ENCODE peak calls at places on chromosome 16, in ten cellular contexts. One of them, this sample, is unnamed.

GRCh38 chr16:85675528-85675927 is 13.2 kb downstream of the GINS2 start:
- DNase-seq in fibroblast of lung: peak
- DNase-seq in WERI-Rb-1: no peak
- DNase-seq in AG04449: no peak
- DNase-seq in A673: peak
- DNase-seq in choroid plexus epithelial cell: peak
- DNase-seq in stomach: no peak
- DNase-seq in CD8-positive, alpha-beta T cell: no peak
- DNase-seq in thoracic aorta: no peak
- DNase-seq in cardiac fibroblast: peak
- DNase-seq in this sample: peak

GRCh38 chr16:88726408-88726749 is 20.1 kb downstream of the CTU2 start:
- DNase-seq in thoracic aorta: no peak
- DNase-seq in fibroblast of lung: no peak
- DNase-seq in AG04449: no peak
- DNase-seq in cardiac fibroblast: no peak
- DNase-seq in WERI-Rb-1: no peak
- DNase-seq in A673: no peak
- DNase-seq in stomach: no peak
- DNase-seq in CD8-positive, alpha-beta T cell: no peak
- DNase-seq in choroid plexus epithelial cell: no peak
- DNase-seq in this sample: no peak

GRCh38 chr16:49843758-49844157 is 12.2 kb downstream of the ZNF423 start:
- DNase-seq in choroid plexus epithelial cell: no peak
- DNase-seq in WERI-Rb-1: no peak
- DNase-seq in A673: no peak
- DNase-seq in thoracic aorta: no peak
- DNase-seq in fibroblast of lung: no peak
- DNase-seq in cardiac fibroblast: no peak
- DNase-seq in CD8-positive, alpha-beta T cell: no peak
- DNase-seq in AG04449: no peak
- DNase-seq in stomach: no peak
- DNase-seq in this sample: no peak

GRCh38 chr16:86324320-86324719 is 186.0 kb upstream of the FOXF1 start:
- DNase-seq in WERI-Rb-1: no peak
- DNase-seq in AG04449: no peak
- DNase-seq in CD8-positive, alpha-beta T cell: no peak
- DNase-seq in stomach: no peak
- DNase-seq in fibroblast of lung: no peak
- DNase-seq in A673: no peak
- DNase-seq in thoracic aorta: no peak
- DNase-seq in cardiac fibroblast: no peak
- DNase-seq in choroid plexus epithelial cell: no peak
- DNase-seq in this sample: no peak

GRCh38 chr16:88650749-88651275 is at the start of gene CYBA:
- DNase-seq in AG04449: no peak
- DNase-seq in cardiac fibroblast: peak
- DNase-seq in stomach: peak
- DNase-seq in CD8-positive, alpha-beta T cell: peak
- DNase-seq in thoracic aorta: no peak
- DNase-seq in fibroblast of lung: peak
- DNase-seq in choroid plexus epithelial cell: peak
- DNase-seq in WERI-Rb-1: no peak
- DNase-seq in A673: peak
- DNase-seq in this sample: peak

GRCh38 chr16:81692571-81692970 is 86.5 kb upstream of the PLCG2 start:
- DNase-seq in A673: no peak
- DNase-seq in stomach: no peak
- DNase-seq in choroid plexus epithelial cell: no peak
- DNase-seq in CD8-positive, alpha-beta T cell: no peak
- DNase-seq in thoracic aorta: no peak
- DNase-seq in AG04449: no peak
- DNase-seq in fibroblast of lung: no peak
- DNase-seq in cardiac fibroblast: no peak
- DNase-seq in WERI-Rb-1: no peak
- DNase-seq in this sample: no peak

GRCh38 chr16:78007121-78007520 is 15.2 kb upstream of the CLEC3A start:
- DNase-seq in CD8-positive, alpha-beta T cell: no peak
- DNase-seq in A673: no peak
- DNase-seq in AG04449: no peak
- DNase-seq in thoracic aorta: no peak
- DNase-seq in cardiac fibroblast: no peak
- DNase-seq in choroid plexus epithelial cell: no peak
- DNase-seq in fibroblast of lung: no peak
- DNase-seq in WERI-Rb-1: no peak
- DNase-seq in stomach: no peak
- DNase-seq in this sample: no peak

GRCh38 chr16:85462405-85463227 is 150.5 kb upstream of the GSE1 start:
- DNase-seq in fibroblast of lung: no peak
- DNase-seq in cardiac fibroblast: no peak
- DNase-seq in choroid plexus epithelial cell: no peak
- DNase-seq in thoracic aorta: no peak
- DNase-seq in WERI-Rb-1: peak
- DNase-seq in AG04449: no peak
- DNase-seq in CD8-positive, alpha-beta T cell: no peak
- DNase-seq in A673: peak
- DNase-seq in stomach: peak
- DNase-seq in this sample: no peak

DNA sequence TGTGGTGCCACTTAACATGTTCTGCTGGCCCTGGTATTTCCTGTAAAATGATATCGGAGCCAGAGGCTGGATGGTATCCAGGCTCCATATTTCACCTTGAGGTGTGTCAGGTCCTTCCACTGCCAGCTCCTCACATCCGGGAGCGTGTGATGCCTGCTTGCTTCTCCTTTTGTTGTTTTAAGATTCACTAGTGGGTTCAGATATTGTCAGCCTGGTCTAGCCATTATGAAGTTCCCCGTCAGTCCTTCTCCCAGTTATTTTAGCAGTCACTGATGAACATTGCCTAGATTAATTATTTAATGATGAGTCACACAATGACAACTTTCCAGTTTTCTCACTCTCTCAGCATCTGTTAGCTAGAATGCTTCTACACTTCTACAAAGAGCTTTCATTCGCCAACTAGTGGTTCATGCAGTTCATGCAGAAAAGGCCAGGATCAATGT is 11.3 kb downstream of the DNAAF1 start:
- DNase-seq in AG04449: no peak
- DNase-seq in cardiac fibroblast: no peak
- DNase-seq in choroid plexus epithelial cell: no peak
- DNase-seq in fibroblast of lung: peak
- DNase-seq in stomach: no peak
- DNase-seq in A673: no peak
- DNase-seq in WERI-Rb-1: no peak
- DNase-seq in thoracic aorta: no peak
- DNase-seq in CD8-positive, alpha-beta T cell: no peak
- DNase-seq in this sample: no peak
- TF ChIP-seq CTCF in AG04449: no peak
- TF ChIP-seq CTCF in cardiac fibroblast: no peak
- TF ChIP-seq CTCF in choroid plexus epithelial cell: peak
- TF ChIP-seq CTCF in fibroblast of lung: peak
- TF ChIP-seq CTCF in stomach: no peak
- TF ChIP-seq CTCF in A673: no peak
- TF ChIP-seq CTCF in WERI-Rb-1: no peak
- TF ChIP-seq CTCF in thoracic aorta: no peak
- TF ChIP-seq CTCF in CD8-positive, alpha-beta T cell: no peak
- TF ChIP-seq CTCF in this sample: peak

DNA sequence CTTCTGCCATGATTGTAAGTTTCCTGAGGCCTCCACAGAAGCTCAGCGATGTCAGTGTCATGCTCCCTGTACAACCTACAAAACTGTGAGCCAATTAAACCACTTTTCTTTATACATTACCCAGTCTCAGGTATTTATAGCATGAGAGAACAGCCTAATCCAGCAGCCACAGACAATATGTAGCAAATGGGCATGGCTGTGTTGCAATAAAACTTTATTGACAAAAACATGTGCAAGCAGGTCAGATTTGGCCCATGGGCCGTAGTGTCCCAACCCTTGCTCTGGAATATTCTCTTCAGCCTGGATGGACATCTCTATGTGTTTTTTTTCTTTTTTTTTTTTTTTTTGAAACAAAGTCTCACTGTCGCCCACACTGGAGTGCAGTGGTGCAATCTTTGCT is 60.9 kb upstream of the EEF2KMT start:
- DNase-seq in thoracic aorta: no peak
- DNase-seq in cardiac fibroblast: no peak
- DNase-seq in AG04449: no peak
- DNase-seq in CD8-positive, alpha-beta T cell: no peak
- DNase-seq in stomach: no peak
- DNase-seq in WERI-Rb-1: no peak
- DNase-seq in choroid plexus epithelial cell: no peak
- DNase-seq in fibroblast of lung: no peak
- DNase-seq in A673: no peak
- DNase-seq in this sample: no peak
- H3K4me3 ChIP-seq in thoracic aorta: no peak
- H3K4me3 ChIP-seq in cardiac fibroblast: no peak
- H3K4me3 ChIP-seq in AG04449: no peak
- H3K4me3 ChIP-seq in CD8-positive, alpha-beta T cell: no peak
- H3K4me3 ChIP-seq in stomach: no peak
- H3K4me3 ChIP-seq in WERI-Rb-1: no peak
- H3K4me3 ChIP-seq in choroid plexus epithelial cell: no peak
- H3K4me3 ChIP-seq in fibroblast of lung: no peak
- H3K4me3 ChIP-seq in A673: no peak
- H3K4me3 ChIP-seq in this sample: no peak

GRCh38 chr16:65658339-65659275 is 536.7 kb upstream of the CDH11 start:
- DNase-seq in choroid plexus epithelial cell: peak
- DNase-seq in CD8-positive, alpha-beta T cell: no peak
- DNase-seq in AG04449: peak
- DNase-seq in cardiac fibroblast: peak
- DNase-seq in A673: peak
- DNase-seq in stomach: no peak
- DNase-seq in WERI-Rb-1: no peak
- DNase-seq in fibroblast of lung: peak
- DNase-seq in thoracic aorta: no peak
- DNase-seq in this sample: peak
- TF ChIP-seq CTCF in choroid plexus epithelial cell: no peak
- TF ChIP-seq CTCF in CD8-positive, alpha-beta T cell: no peak
- TF ChIP-seq CTCF in AG04449: no peak
- TF ChIP-seq CTCF in cardiac fibroblast: no peak
- TF ChIP-seq CTCF in A673: no peak
- TF ChIP-seq CTCF in stomach: no peak
- TF ChIP-seq CTCF in WERI-Rb-1: no peak
- TF ChIP-seq CTCF in fibroblast of lung: no peak
- TF ChIP-seq CTCF in thoracic aorta: no peak
- TF ChIP-seq CTCF in this sample: no peak

GRCh38 chr16:4957720-4958509 is at the start of gene SEC14L5:
- DNase-seq in AG04449: peak
- DNase-seq in stomach: peak
- DNase-seq in thoracic aorta: peak
- DNase-seq in cardiac fibroblast: peak
- DNase-seq in choroid plexus epithelial cell: peak
- DNase-seq in fibroblast of lung: peak
- DNase-seq in A673: peak
- DNase-seq in CD8-positive, alpha-beta T cell: peak
- DNase-seq in WERI-Rb-1: peak
- DNase-seq in this sample: peak

GRCh38 chr16:4954714-4955113 is 3.4 kb upstream of the SEC14L5 start:
- DNase-seq in cardiac fibroblast: no peak
- DNase-seq in A673: no peak
- DNase-seq in choroid plexus epithelial cell: no peak
- DNase-seq in WERI-Rb-1: no peak
- DNase-seq in AG04449: no peak
- DNase-seq in stomach: no peak
- DNase-seq in fibroblast of lung: no peak
- DNase-seq in CD8-positive, alpha-beta T cell: no peak
- DNase-seq in thoracic aorta: no peak
- DNase-seq in this sample: no peak

GRCh38 chr16:4957420-4957719 is 760 bp upstream of the SEC14L5 start:
- DNase-seq in AG04449: no peak
- DNase-seq in WERI-Rb-1: no peak
- DNase-seq in choroid plexus epithelial cell: no peak
- DNase-seq in cardiac fibroblast: no peak
- DNase-seq in CD8-positive, alpha-beta T cell: no peak
- DNase-seq in stomach: peak
- DNase-seq in A673: no peak
- DNase-seq in fibroblast of lung: no peak
- DNase-seq in thoracic aorta: no peak
- DNase-seq in this sample: no peak

GRCh38 chr16:4960579-4960978 is 2.4 kb downstream of the SEC14L5 start:
- DNase-seq in choroid plexus epithelial cell: no peak
- DNase-seq in A673: no peak
- DNase-seq in thoracic aorta: no peak
- DNase-seq in fibroblast of lung: no peak
- DNase-seq in AG04449: no peak
- DNase-seq in WERI-Rb-1: no peak
- DNase-seq in CD8-positive, alpha-beta T cell: no peak
- DNase-seq in cardiac fibroblast: no peak
- DNase-seq in stomach: no peak
- DNase-seq in this sample: no peak

DNA sequence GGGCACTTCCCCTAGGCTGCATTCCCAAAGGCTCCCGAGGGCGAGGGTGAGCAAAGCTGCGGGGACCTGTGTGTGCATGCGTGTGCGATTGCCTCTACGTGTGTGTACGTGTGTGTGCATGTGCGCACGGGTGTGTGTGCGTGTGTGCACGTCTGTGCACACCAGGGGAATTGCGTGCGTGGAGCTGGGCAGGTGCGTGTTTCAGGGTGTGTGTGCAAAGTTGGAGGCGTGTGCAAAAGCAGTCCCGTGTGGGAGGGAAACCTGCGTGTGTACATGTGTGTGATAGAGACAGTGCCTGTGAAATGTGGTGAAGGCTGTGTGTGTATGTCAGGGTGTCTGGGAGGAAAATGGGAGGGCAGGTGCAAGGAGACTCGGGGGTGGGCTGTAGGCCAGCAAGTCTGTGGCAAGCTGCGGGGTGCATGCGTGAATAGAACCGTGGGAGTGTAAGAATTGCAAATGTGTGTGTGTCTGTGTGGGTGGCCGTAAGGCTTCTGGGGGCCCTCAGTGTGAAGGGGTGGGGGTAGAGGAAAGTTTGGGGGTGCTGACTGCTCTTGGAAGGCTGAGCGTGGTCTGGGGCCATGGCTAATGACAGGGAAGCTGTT is 481 bp downstream of the SEC14L5 start:
- DNase-seq in thoracic aorta: no peak
- DNase-seq in stomach: no peak
- DNase-seq in choroid plexus epithelial cell: no peak
- DNase-seq in A673: no peak
- DNase-seq in CD8-positive, alpha-beta T cell: no peak
- DNase-seq in fibroblast of lung: no peak
- DNase-seq in cardiac fibroblast: no peak
- DNase-seq in AG04449: no peak
- DNase-seq in WERI-Rb-1: no peak
- DNase-seq in this sample: no peak
- H3K4me3 ChIP-seq in thoracic aorta: peak
- H3K4me3 ChIP-seq in stomach: peak
- H3K4me3 ChIP-seq in choroid plexus epithelial cell: peak
- H3K4me3 ChIP-seq in A673: peak
- H3K4me3 ChIP-seq in CD8-positive, alpha-beta T cell: peak
- H3K4me3 ChIP-seq in fibroblast of lung: peak
- H3K4me3 ChIP-seq in cardiac fibroblast: peak
- H3K4me3 ChIP-seq in AG04449: peak
- H3K4me3 ChIP-seq in WERI-Rb-1: peak
- H3K4me3 ChIP-seq in this sample: peak